ENCODE peak calls at places on chromosomes 2 and 18, in nine cellular contexts. V is RKO; M is effector memory CD4-positive, alpha-beta T cell; S is stimulated activated CD4-positive, alpha-beta T cell treated with anti-CD3 and anti-CD28 coated beads, Interleukin-4, amount 100 ng/mL, for 48 hours; J is SW480; D is M059J; T is NCI-H774; K is kidney tubule cell; X is AML-193. H is an unnamed sample.

GRCh38 chr18:56238576-56238975 is 399.8 kb downstream of the TXNL1 start:
- DNase-seq in V (peak), M (no peak), S (no peak), J (no peak), D (no peak), T (no peak), K (no peak), X (no peak), H (no peak)

GRCh38 chr18:78738076-78738690 is 241.4 kb upstream of the SALL3 start:
- DNase-seq in V (no peak), M (no peak), S (no peak), J (no peak), D (no peak), T (no peak), K (no peak), X (no peak), H (no peak)

GRCh38 chr2:151716721-151717120 is 17.6 kb downstream of the NEB start:
- DNase-seq in V (no peak), M (no peak), S (no peak), J (no peak), D (peak), T (no peak), K (peak), X (no peak), H (no peak)

GRCh38 chr2:177900091-177900490 is 172.5 kb downstream of the PDE11A start:
- DNase-seq in V (peak), M (no peak), S (no peak), J (no peak), D (peak), T (no peak), K (peak), X (no peak), H (no peak)

GRCh38 chr18:6221602-6222014 is 193.1 kb downstream of the L3MBTL4 start:
- DNase-seq in V (no peak), M (no peak), S (no peak), J (no peak), D (peak), T (no peak), K (peak), X (no peak), H (no peak)

GRCh38 chr2:96869281-96869823 is 528 bp downstream of the SEMA4C start:
- DNase-seq in V (peak), M (no peak), S (no peak), J (peak), D (peak), T (no peak), K (peak), X (no peak), H (peak)

GRCh38 chr18:45671366-45671765 is 52.6 kb upstream of the SLC14A1 start:
- DNase-seq in V (no peak), M (no peak), S (no peak), J (no peak), D (no peak), T (no peak), K (no peak), X (no peak), H (no peak)

GRCh38 chr2:63589148-63589972 is 597 bp downstream of the MDH1 start:
- DNase-seq in V (peak), M (no peak), S (no peak), J (peak), D (no peak), T (no peak), K (peak), X (no peak), H (no peak)

GRCh38 chr2:226334981-226335720 is 464.5 kb downstream of the IRS1 start:
- DNase-seq in V (no peak), M (no peak), S (no peak), J (peak), D (peak), T (no peak), K (no peak), X (no peak), H (peak)

GRCh38 chr2:216148983-216149382 is 39.8 kb downstream of the XRCC5 start:
- DNase-seq in V (no peak), M (no peak), S (no peak), J (no peak), D (no peak), T (no peak), K (no peak), X (no peak), H (no peak)

GRCh38 chr2:24466871-24467870 is 23.9 kb upstream of the NCOA1 start:
- DNase-seq in V (no peak), M (no peak), S (no peak), J (no peak), D (no peak), T (no peak), K (no peak), X (no peak), H (no peak)

GRCh38 chr2:15163316-15163715 is 397.8 kb downstream of the NBAS start:
- DNase-seq in V (peak), M (no peak), S (no peak), J (no peak), D (no peak), T (no peak), K (peak), X (no peak), H (peak)

GRCh38 chr2:222176890-222177289 is 121.9 kb downstream of the PAX3 start:
- DNase-seq in V (no peak), M (no peak), S (no peak), J (no peak), D (no peak), T (no peak), K (no peak), X (no peak), H (no peak)

GRCh38 chr2:23360571-23361125 is 24.3 kb upstream of the KLHL29 start:
- DNase-seq in V (peak), M (no peak), S (no peak), J (no peak), D (no peak), T (no peak), K (peak), X (no peak), H (peak)

GRCh38 chr2:228378696-228379425 is 197.4 kb upstream of the SPHKAP start:
- DNase-seq in V (no peak), M (no peak), S (no peak), J (no peak), D (no peak), T (no peak), K (no peak), X (no peak), H (no peak)

GRCh38 chr2:147031897-147032296 is 812.9 kb upstream of the ACVR2A start:
- DNase-seq in V (no peak), M (no peak), S (no peak), J (no peak), D (no peak), T (no peak), K (no peak), X (no peak), H (no peak)

GRCh38 chr2:149365826-149366583 is 35.6 kb downstream of the LYPD6 start:
- DNase-seq in V (peak), M (no peak), S (no peak), J (peak), D (peak), T (peak), K (peak), X (no peak), H (peak)

GRCh38 chr2:111209045-111209514 is 88.4 kb downstream of the BCL2L11 start:
- DNase-seq in V (no peak), M (no peak), S (no peak), J (peak), D (peak), T (no peak), K (peak), X (no peak), H (peak)

GRCh38 chr2:177579486-177580036 is 187.0 kb downstream of the AGPS start:
- DNase-seq in V (no peak), M (no peak), S (no peak), J (no peak), D (no peak), T (no peak), K (peak), X (no peak), H (no peak)

GRCh38 chr2:128474014-128474961 is 155.6 kb upstream of the HS6ST1 start:
- DNase-seq in V (no peak), M (no peak), S (no peak), J (no peak), D (no peak), T (no peak), K (no peak), X (no peak), H (no peak)

GRCh38 chr18:77073336-77074093 is 59.1 kb downstream of the MBP start:
- DNase-seq in V (no peak), M (no peak), S (no peak), J (no peak), D (no peak), T (no peak), K (no peak), X (no peak), H (no peak)

GRCh38 chr2:119536209-119536608 is 8.0 kb upstream of the CFAP221 start:
- DNase-seq in V (no peak), M (no peak), S (no peak), J (no peak), D (peak), T (no peak), K (no peak), X (no peak), H (no peak)

GRCh38 chr2:134721596-134721995 is 2.8 kb upstream of the TMEM163 start:
- DNase-seq in V (no peak), M (no peak), S (no peak), J (no peak), D (no peak), T (no peak), K (no peak), X (no peak), H (no peak)

GRCh38 chr2:8440029-8440778 is 241.7 kb upstream of the ID2 start:
- DNase-seq in V (no peak), M (no peak), S (no peak), J (no peak), D (no peak), T (no peak), K (no peak), X (no peak), H (no peak)

GRCh38 chr2:42385225-42385624 is 24.2 kb upstream of the COX7A2L start:
- DNase-seq in V (no peak), M (no peak), S (no peak), J (peak), D (peak), T (no peak), K (peak), X (no peak), H (peak)

GRCh38 chr2:235008584-235009044 is 56.8 kb downstream of the SH3BP4 start:
- DNase-seq in V (no peak), M (no peak), S (no peak), J (no peak), D (no peak), T (peak), K (peak), X (no peak), H (no peak)

GRCh38 chr18:35588995-35589394 is 7.5 kb downstream of the GALNT1 start:
- DNase-seq in V (no peak), M (peak), S (no peak), J (no peak), D (no peak), T (no peak), K (no peak), X (no peak), H (no peak)

GRCh38 chr2:117973498-117974082 is 40.3 kb downstream of the CCDC93 start:
- DNase-seq in V (no peak), M (no peak), S (no peak), J (no peak), D (no peak), T (no peak), K (no peak), X (no peak), H (no peak)

GRCh38 chr2:195319112-195319460 is 337.9 kb upstream of the SLC39A10 start:
- DNase-seq in V (peak), M (no peak), S (no peak), J (peak), D (peak), T (no peak), K (peak), X (no peak), H (peak)

GRCh38 chr2:21037671-21038108 is 6.2 kb downstream of the APOB start:
- DNase-seq in V (no peak), M (no peak), S (no peak), J (no peak), D (no peak), T (no peak), K (no peak), X (no peak), H (no peak)

GRCh38 chr2:46171996-46172546 is 125.1 kb upstream of the EPAS1 start:
- DNase-seq in V (no peak), M (no peak), S (no peak), J (peak), D (peak), T (no peak), K (peak), X (no peak), H (no peak)

GRCh38 chr2:231716641-231717280 is 8.4 kb downstream of the PTMA start:
- DNase-seq in V (no peak), M (no peak), S (no peak), J (no peak), D (peak), T (no peak), K (peak), X (no peak), H (peak)

GRCh38 chr18:58411323-58411722 is 217.6 kb downstream of the ALPK2 start:
- DNase-seq in V (no peak), M (no peak), S (no peak), J (no peak), D (no peak), T (no peak), K (no peak), X (no peak), H (no peak)

GRCh38 chr2:88055049-88055435 is 541 bp downstream of the KRCC1 start:
- DNase-seq in V (peak), M (no peak), S (no peak), J (peak), D (peak), T (no peak), K (no peak), X (peak), H (peak)

GRCh38 chr2:41853427-41854191 is 194.2 kb upstream of the PKDCC start:
- DNase-seq in V (peak), M (peak), S (no peak), J (peak), D (peak), T (peak), K (peak), X (peak), H (peak)

GRCh38 chr2:143231257-143231650 is 102.0 kb downstream of the ARHGAP15 start:
- DNase-seq in V (no peak), M (no peak), S (no peak), J (no peak), D (no peak), T (no peak), K (peak), X (no peak), H (no peak)

GRCh38 chr18:50356036-50356945 is 18.6 kb upstream of the SKA1 start:
- DNase-seq in V (peak), M (no peak), S (no peak), J (peak), D (peak), T (no peak), K (peak), X (peak), H (no peak)

H was measured in IMR-90.